ENCODE peak calls at places on chromosomes 12 and 14, in eight cellular contexts. V is upper lobe of right lung, R is breast epithelium, X is transverse colon, W is stomach, E is prostate gland, I is upper lobe of left lung, L is psoas muscle. B is an unnamed sample. For H3K9me3, the result is how much of the 10 kb centered on the place peaks cover.

GRCh38 chr12:48510111-48510510 is 15.3 kb upstream of the OR8S1 start:
- DNase-seq in L (no peak), E (no peak), I (no peak), R (no peak), W (no peak), X (no peak), V (no peak), B (no peak)

GRCh38 chr12:10811883-10812536 is 2.0 kb upstream of the TAS2R9 start:
- DNase-seq in R (no peak), I (no peak), L (no peak), W (no peak), X (no peak), E (no peak), V (no peak), B (no peak)

GRCh38 chr14:91281346-91281745 is 36.8 kb upstream of the GPR68 start:
- DNase-seq in L (no peak), I (no peak), X (no peak), V (no peak), E (no peak), W (no peak), R (no peak), B (no peak)

GRCh38 chr12:79057540-79057939 is 193.0 kb downstream of the SYT1 start:
- DNase-seq in W (no peak), E (no peak), V (no peak), X (no peak), L (no peak), I (no peak), R (no peak), B (no peak)

GRCh38 chr14:51963164-51963733 is 26.1 kb upstream of the RTRAF start:
- DNase-seq in W (no peak), X (no peak), R (no peak), V (no peak), L (no peak), E (no peak), I (no peak), B (no peak)

GRCh38 chr12:118330421-118331018 is 42.2 kb downstream of the TAOK3 start:
- DNase-seq in W (no peak), E (no peak), X (no peak), I (peak), R (no peak), V (no peak), L (no peak), B (no peak)

GRCh38 chr14:60161176-60162107 is 3.8 kb downstream of the DHRS7 start:
- DNase-seq in L (peak), E (peak), W (no peak), V (no peak), X (no peak), R (no peak), I (no peak), B (no peak)

GRCh38 chr12:95838125-95838524 is 20.6 kb upstream of the SNRPF start:
- DNase-seq in X (peak), L (no peak), R (no peak), I (peak), W (peak), E (peak), V (no peak), B (no peak)

GRCh38 chr14:39233680-39234326 is at the start of gene MIA2:
- DNase-seq in I (no peak), V (no peak), W (no peak), L (no peak), E (no peak), X (no peak), R (no peak), B (no peak)

GRCh38 chr14:51682411-51682810 is 30.7 kb downstream of the FRMD6 start:
- DNase-seq in X (no peak), V (no peak), I (no peak), R (no peak), L (no peak), E (no peak), W (no peak), B (no peak)

GRCh38 chr12:67748761-67749075 is 100.2 kb downstream of the DYRK2 start:
- DNase-seq in I (no peak), V (no peak), R (no peak), E (no peak), X (no peak), W (no peak), L (no peak), B (no peak)

GRCh38 chr12:88052686-88053085 is 23.5 kb upstream of the C12orf50 start:
- DNase-seq in W (no peak), L (no peak), I (no peak), V (no peak), E (no peak), X (peak), R (no peak), B (no peak)

GRCh38 chr12:89070603-89071002 is 281.7 kb downstream of the DUSP6 start:
- DNase-seq in X (no peak), V (no peak), E (no peak), I (no peak), R (no peak), L (no peak), W (no peak), B (no peak)

DNA sequence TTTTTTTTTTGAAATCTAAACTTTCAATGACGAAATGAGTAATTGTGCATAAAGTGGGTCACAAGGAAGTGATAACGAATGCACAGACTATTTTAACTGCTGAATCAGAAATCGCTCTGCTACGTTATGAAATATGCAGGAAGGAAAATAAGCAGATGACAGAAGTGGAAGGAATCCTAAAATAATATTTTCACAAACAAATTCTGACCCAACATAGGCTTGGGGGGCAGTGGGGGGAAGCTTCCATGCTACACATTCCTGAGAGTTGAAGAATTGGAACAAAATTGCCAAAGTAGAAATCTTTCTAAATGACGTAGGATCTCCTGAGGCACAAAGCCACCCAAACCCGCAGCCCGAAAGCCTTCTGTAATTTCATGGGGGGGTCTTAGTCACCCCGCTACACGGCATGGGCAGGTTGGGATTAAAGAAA is 89.7 kb downstream of the ARF6 start:
- DNase-seq in L (no peak), R (no peak), W (no peak), E (no peak), X (no peak), V (no peak), I (no peak), B (peak)
- H3K4me3 ChIP-seq in L (no peak), R (peak), W (no peak), E (no peak), X (no peak), V (peak), I (peak), B (no peak)

GRCh38 chr14:106803379-106803778 is 1277.0 kb downstream of the TMEM121 start:
- DNase-seq in X (no peak), I (no peak), W (no peak), E (no peak), V (no peak), R (no peak), L (no peak), B (no peak)

GRCh38 chr14:106807493-106807892 is 1281.1 kb downstream of the TMEM121 start:
- DNase-seq in R (no peak), I (no peak), V (no peak), W (no peak), X (no peak), L (no peak), E (no peak), B (no peak)

GRCh38 chr14:106808458-106808857 is 1282.1 kb downstream of the TMEM121 start:
- DNase-seq in W (no peak), X (no peak), E (no peak), L (no peak), R (no peak), I (no peak), V (no peak), B (no peak)

GRCh38 chr14:106802413-106803364 is 1276.3 kb downstream of the TMEM121 start:
- DNase-seq in E (no peak), X (peak), L (no peak), I (no peak), V (no peak), W (no peak), R (no peak), B (no peak)
- H3K9me3 ChIP-seq in E (under half), X (under half), L (under half), I (under half), V (under half), W (under half), R (under half), B (under half)

DNA sequence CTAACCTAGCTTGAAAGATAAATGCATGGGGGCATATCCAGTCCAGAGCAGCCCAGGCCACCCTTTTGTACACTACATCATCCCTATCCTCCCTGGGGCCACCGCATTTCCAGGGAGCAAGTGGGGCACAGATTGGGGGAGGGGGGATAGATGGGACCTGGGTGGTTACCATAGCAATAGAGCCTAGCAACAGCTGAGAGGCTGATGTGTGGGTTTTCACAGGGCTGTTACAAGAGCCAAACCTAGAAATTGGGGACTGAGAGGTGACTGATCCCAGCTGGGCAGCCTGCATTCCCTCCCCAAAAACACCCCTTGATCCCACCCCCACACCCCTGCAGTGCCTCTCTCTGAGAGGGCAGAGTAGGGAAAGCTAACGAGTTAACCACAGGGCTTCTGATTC is 3.7 kb upstream of the ZNF384 start:
- DNase-seq in E (no peak), L (no peak), X (no peak), I (no peak), V (no peak), R (no peak), W (no peak), B (no peak)
- H3K4me3 ChIP-seq in E (no peak), L (no peak), X (no peak), I (no peak), V (no peak), R (no peak), W (no peak), B (no peak)

GRCh38 chr14:106619618-106620017 is 1093.2 kb downstream of the TMEM121 start:
- DNase-seq in R (no peak), L (no peak), W (no peak), V (no peak), I (no peak), E (no peak), X (no peak), B (no peak)
- H3K9me3 ChIP-seq in R (under half), L (under half), W (under half), V (under half), I (under half), E (under half), X (under half), B (under half)

GRCh38 chr12:113329022-113329790 is 5.7 kb downstream of the SLC8B1 start:
- DNase-seq in I (no peak), L (peak), V (no peak), E (no peak), W (no peak), R (no peak), X (no peak), B (no peak)
- H3K4me3 ChIP-seq in I (no peak), L (no peak), V (no peak), E (no peak), W (no peak), R (no peak), X (no peak), B (no peak)

GRCh38 chr12:60012659-60013058 is 416.8 kb downstream of the SLC16A7 start:
- DNase-seq in W (no peak), I (no peak), X (no peak), L (no peak), E (no peak), V (no peak), R (no peak), B (no peak)

GRCh38 chr12:60020068-60020467 is 424.2 kb downstream of the SLC16A7 start:
- DNase-seq in I (no peak), W (no peak), V (no peak), L (no peak), E (no peak), R (no peak), X (no peak), B (no peak)

GRCh38 chr12:60014441-60014840 is 418.6 kb downstream of the SLC16A7 start:
- DNase-seq in I (no peak), V (no peak), E (no peak), X (no peak), W (no peak), R (no peak), L (no peak), B (no peak)
- H3K9me3 ChIP-seq in I (under half), V (under half), E (under half), X (under half), W (under half), R (under half), L (under half), B (under half)

B was measured in SJSA1.